ENCODE peak calls at places on chromosomes 4 and X, in seven cellular contexts. V, E, B, S, X, I and Y are unnamed samples.

GRCh38 chr4:108743021-108743420 is 19.8 kb downstream of the ETNPPL start:
- DNase-seq in V (no peak), E (no peak), B (no peak), S (peak; percentile 45), X (no peak), I (no peak), Y (no peak)

GRCh38 chr4:7430965-7431695 is 3.6 kb downstream of the PSAPL1 start:
- DNase-seq in V (no peak), E (no peak), B (no peak), S (no peak), X (no peak), I (no peak), Y (no peak)

GRCh38 chr4:2009651-2010233 is 968 bp upstream of the NELFA start:
- DNase-seq in V (peak; percentile 51), E (peak; percentile 45), B (peak; percentile 85), S (peak; percentile 78), X (peak; percentile 55), I (peak; percentile 86), Y (peak; percentile 87)

GRCh38 chr4:160364217-160364616 is 1261.3 kb downstream of the RAPGEF2 start:
- DNase-seq in V (no peak), E (no peak), B (no peak), S (no peak), X (no peak), I (no peak), Y (no peak)

GRCh38 chrX:22314211-22314610 is 41.5 kb downstream of the CBLL2 start:
- DNase-seq in V (no peak), E (no peak), B (no peak), S (no peak), X (peak; percentile 59), I (no peak), Y (no peak)

GRCh38 chrX:70033348-70033747 is 16.4 kb downstream of the AWAT2 start:
- DNase-seq in V (peak; percentile 39), E (no peak), B (no peak), S (peak; percentile 76), X (peak; percentile 59), I (peak; percentile 48), Y (peak; percentile 52)

GRCh38 chr4:18689308-18689915 is 667.9 kb upstream of the LCORL start:
- DNase-seq in V (peak; percentile 71), E (peak; percentile 69), B (peak; percentile 83), S (peak; percentile 79), X (peak; percentile 76), I (peak; percentile 65), Y (peak; percentile 27)

GRCh38 chr4:38815879-38816782 is 11.5 kb upstream of the TLR1 start:
- DNase-seq in V (peak; percentile 65), E (peak; percentile 22), B (no peak), S (no peak), X (no peak), I (no peak), Y (no peak)

GRCh38 chr4:25031077-25031606 is 396 bp upstream of the LGI2 start:
- DNase-seq in V (no peak), E (no peak), B (peak; percentile 37), S (peak; percentile 66), X (no peak), I (peak; percentile 46), Y (peak; percentile 56)

GRCh38 chrX:2969021-2969420 is 37.3 kb upstream of the ARSH start:
- DNase-seq in V (no peak), E (no peak), B (no peak), S (no peak), X (no peak), I (no peak), Y (no peak)
- H3K9me2 ChIP-seq in V (no peaks in the 10 kb centered on the region), E (no peaks in the 10 kb centered on the region), B (no peaks in the 10 kb centered on the region), S (no peaks in the 10 kb centered on the region), X (no peaks in the 10 kb centered on the region), I (no peaks in the 10 kb centered on the region), Y (no peaks in the 10 kb centered on the region)

DNA sequence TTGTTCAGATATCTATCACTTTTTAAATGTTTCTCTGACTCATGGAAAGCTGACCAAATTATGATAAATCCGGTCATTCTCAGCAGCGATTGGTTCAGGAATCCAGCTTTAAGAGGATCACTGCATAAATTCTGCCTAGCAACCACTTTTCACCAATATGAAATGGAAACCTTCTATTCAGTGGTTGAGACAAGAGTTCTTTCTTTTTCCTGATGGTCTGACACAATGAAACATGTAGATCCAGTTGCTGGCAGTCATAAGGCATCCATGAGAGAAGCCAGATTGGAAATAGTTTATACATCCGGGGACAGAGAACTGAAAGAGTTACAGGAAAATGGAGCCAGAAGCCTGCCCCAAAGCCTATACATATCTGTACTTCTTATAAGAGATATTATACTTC is 27.2 kb downstream of the MAB21L2 start:
- DNase-seq in V (no peak), E (no peak), B (no peak), S (no peak), X (no peak), I (no peak), Y (no peak)
- H3K9me2 ChIP-seq in V (no peaks in the 10 kb centered on the region), E (no peaks in the 10 kb centered on the region), B (no peaks in the 10 kb centered on the region), S (no peaks in the 10 kb centered on the region), X (no peaks in the 10 kb centered on the region), I (peaks cover 4% of the 10 kb centered on the region), Y (no peaks in the 10 kb centered on the region)

GRCh38 chr4:4753643-4754042 is 105.8 kb upstream of the MSX1 start:
- DNase-seq in V (no peak), E (no peak), B (no peak), S (no peak), X (no peak), I (no peak), Y (no peak)

GRCh38 chr4:4752576-4753401 is 106.7 kb upstream of the MSX1 start:
- DNase-seq in V (no peak), E (no peak), B (no peak), S (no peak), X (peak; percentile 29), I (no peak), Y (no peak)

GRCh38 chr4:4755306-4755705 is 104.2 kb upstream of the MSX1 start:
- DNase-seq in V (no peak), E (no peak), B (no peak), S (no peak), X (no peak), I (no peak), Y (no peak)

GRCh38 chr4:4752025-4752424 is 107.4 kb upstream of the MSX1 start:
- DNase-seq in V (no peak), E (no peak), B (no peak), S (no peak), X (no peak), I (no peak), Y (no peak)

GRCh38 chr4:4754641-4755040 is 104.8 kb upstream of the MSX1 start:
- DNase-seq in V (no peak), E (no peak), B (no peak), S (no peak), X (no peak), I (no peak), Y (peak; percentile 75)
- H3K9me2 ChIP-seq in V (no peaks in the 10 kb centered on the region), E (no peaks in the 10 kb centered on the region), B (no peaks in the 10 kb centered on the region), S (no peaks in the 10 kb centered on the region), X (no peaks in the 10 kb centered on the region), I (no peaks in the 10 kb centered on the region), Y (no peaks in the 10 kb centered on the region)

GRCh38 chrX:136835761-136836160 is 44.8 kb downstream of the RBMX start:
- DNase-seq in V (no peak), E (no peak), B (no peak), S (no peak), X (no peak), I (no peak), Y (no peak)
- H3K9me2 ChIP-seq in V (no peaks in the 10 kb centered on the region), E (no peaks in the 10 kb centered on the region), B (no peaks in the 10 kb centered on the region), S (no peaks in the 10 kb centered on the region), X (no peaks in the 10 kb centered on the region), I (no peaks in the 10 kb centered on the region), Y (no peaks in the 10 kb centered on the region)

GRCh38 chr4:88177981-88178632 is 19.7 kb upstream of the ABCG2 start:
- DNase-seq in V (no peak), E (peak; percentile 93), B (peak; percentile 76), S (peak; percentile 93), X (peak; percentile 81), I (peak; percentile 57), Y (no peak)
- H3K9me2 ChIP-seq in V (no peaks in the 10 kb centered on the region), E (no peaks in the 10 kb centered on the region), B (no peaks in the 10 kb centered on the region), S (peaks cover 4% of the 10 kb centered on the region), X (no peaks in the 10 kb centered on the region), I (no peaks in the 10 kb centered on the region), Y (no peaks in the 10 kb centered on the region)